ENCODE peak calls at places on chromosomes 1 and 21, in nine cellular contexts. Q is esophagus muscularis mucosa; M is HFFc6; P is ovary; C is CD4-positive, alpha-beta T cell; T is chondrocyte; B is cardiac muscle cell; G is B cell; K is fibroblast of lung. J is an unnamed sample.

GRCh38 chr1:78004719-78005346 is at the start of gene DNAJB4:
- DNase-seq in Q (peak; percentile 92), M (peak; percentile 98), P (peak; percentile 84), C (peak; percentile 39), T (no peak), B (peak; percentile 96), G (peak; percentile 85), K (peak; percentile 99), J (peak; percentile 40)

GRCh38 chr1:28449904-28450303 is 55.9 kb upstream of the RCC1 start:
- DNase-seq in Q (no peak), M (no peak), P (no peak), C (no peak), T (no peak), B (no peak), G (no peak), K (no peak), J (no peak)

GRCh38 chr1:55480396-55480795 is 265.2 kb upstream of the USP24 start:
- DNase-seq in Q (no peak), M (no peak), P (no peak), C (no peak), T (no peak), B (no peak), G (no peak), K (no peak), J (no peak)

GRCh38 chr21:44337941-44338895 is 972 bp downstream of the CFAP410 start:
- DNase-seq in Q (no peak), M (peak; percentile 44), P (peak; percentile 74), C (no peak), T (peak; percentile 89), B (peak; percentile 76), G (peak; percentile 58), K (peak; percentile 64), J (no peak)

GRCh38 chr1:2415801-2416208 is 3.4 kb upstream of the PEX10 start:
- DNase-seq in Q (no peak), M (no peak), P (no peak), C (no peak), T (no peak), B (no peak), G (peak; percentile 49), K (no peak), J (peak; percentile 77)

GRCh38 chr1:108590436-108590835 is 30.5 kb downstream of the EEIG2 start:
- DNase-seq in Q (no peak), M (no peak), P (no peak), C (no peak), T (no peak), B (no peak), G (no peak), K (peak; percentile 27), J (no peak)

GRCh38 chr1:69691179-69691578 is 123.5 kb downstream of the LRRC7 start:
- DNase-seq in Q (no peak), M (no peak), P (no peak), C (no peak), T (no peak), B (no peak), G (no peak), K (no peak), J (no peak)

GRCh38 chr1:163824006-163824405 is 502.3 kb downstream of the NUF2 start:
- DNase-seq in Q (no peak), M (peak; percentile 91), P (peak; percentile 15), C (no peak), T (no peak), B (no peak), G (no peak), K (peak; percentile 89), J (no peak)

GRCh38 chr1:239228451-239228850 is 157.9 kb upstream of the CHRM3 start:
- DNase-seq in Q (no peak), M (no peak), P (no peak), C (no peak), T (no peak), B (no peak), G (no peak), K (no peak), J (no peak)

GRCh38 chr1:174996474-174996873 is 3.3 kb upstream of the CACYBP start:
- DNase-seq in Q (no peak), M (peak; percentile 12), P (no peak), C (no peak), T (no peak), B (no peak), G (no peak), K (peak; percentile 61), J (no peak)

GRCh38 chr21:29295066-29295650 is 3.6 kb upstream of the BACH1 start:
- DNase-seq in Q (peak; percentile 37), M (no peak), P (no peak), C (peak; percentile 27), T (no peak), B (no peak), G (peak; percentile 45), K (no peak), J (no peak)

GRCh38 chr1:145978860-145979745 is 14.6 kb downstream of the POLR3GL start:
- DNase-seq in Q (peak; percentile 99), M (peak; percentile 100), P (peak; percentile 94), C (peak; percentile 65), T (no peak), B (peak; percentile 97), G (peak; percentile 88), K (peak; percentile 100), J (peak; percentile 81)

GRCh38 chr1:76870037-76870436 is 2.8 kb downstream of the ST6GALNAC5 start:
- DNase-seq in Q (no peak), M (no peak), P (no peak), C (no peak), T (no peak), B (no peak), G (no peak), K (no peak), J (no peak)

GRCh38 chr21:34078915-34079314 is 5.5 kb downstream of the MRPS6 start:
- DNase-seq in Q (no peak), M (no peak), P (no peak), C (no peak), T (no peak), B (no peak), G (no peak), K (no peak), J (no peak)

GRCh38 chr1:944341-945325 is 14.4 kb downstream of the NOC2L start:
- DNase-seq in Q (no peak), M (no peak), P (peak; percentile 80), C (no peak), T (no peak), B (no peak), G (no peak), K (peak; percentile 95), J (no peak)

GRCh38 chr1:101841824-101842223 is 154.9 kb downstream of the OLFM3 start:
- DNase-seq in Q (no peak), M (no peak), P (no peak), C (no peak), T (no peak), B (no peak), G (no peak), K (no peak), J (no peak)
- TF ChIP-seq CTCF in Q (no peak), M (no peak), P (no peak), C (no peak), T (no peak), B (no peak), G (no peak), K (no peak), J (no peak)

DNA sequence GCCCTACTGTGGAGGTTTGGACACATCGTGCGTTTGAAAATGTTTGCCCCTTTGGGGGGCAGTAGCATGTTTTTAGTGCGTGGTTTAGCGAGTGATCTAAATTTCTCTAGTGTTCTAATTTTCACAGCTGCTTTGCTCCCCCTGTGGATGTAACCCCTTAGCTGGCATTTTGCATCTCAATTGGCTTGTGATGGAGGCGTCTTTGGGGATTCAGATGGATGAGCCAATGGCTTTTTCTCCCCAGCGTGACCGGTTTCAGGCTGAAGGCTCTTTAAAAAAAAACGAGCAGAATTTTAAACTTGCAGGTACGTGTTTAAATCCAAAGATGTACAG is 842 bp downstream of the CDC7 start:
- DNase-seq in Q (no peak), M (no peak), P (no peak), C (no peak), T (no peak), B (no peak), G (no peak), K (no peak), J (no peak)
- TF ChIP-seq CTCF in Q (no peak), M (peak; percentile 53), P (no peak), C (no peak), T (peak; percentile 51), B (no peak), G (peak; percentile 30), K (no peak), J (no peak)

GRCh38 chr1:206982216-206982615 is 12.0 kb upstream of the FCAMR start:
- DNase-seq in Q (no peak), M (peak; percentile 28), P (no peak), C (peak; percentile 59), T (no peak), B (peak; percentile 72), G (peak; percentile 76), K (peak; percentile 33), J (peak; percentile 78)
- TF ChIP-seq CTCF in Q (peak; percentile 30), M (peak; percentile 81), P (no peak), C (peak; percentile 88), T (peak; percentile 84), B (peak; percentile 76), G (peak; percentile 90), K (peak; percentile 65), J (peak; percentile 83)

GRCh38 chr1:8880068-8880676 is 1.7 kb upstream of the ENO1 start:
- DNase-seq in Q (no peak), M (peak; percentile 96), P (peak; percentile 76), C (no peak), T (no peak), B (no peak), G (no peak), K (peak; percentile 99), J (no peak)

GRCh38 chr1:8883510-8883909 is 5.0 kb upstream of the ENO1 start:
- DNase-seq in Q (no peak), M (no peak), P (no peak), C (no peak), T (no peak), B (no peak), G (no peak), K (no peak), J (no peak)

GRCh38 chr1:8878448-8879347 is at the start of gene ENO1:
- DNase-seq in Q (peak; percentile 100), M (peak; percentile 96), P (peak; percentile 99), C (peak; percentile 100), T (peak; percentile 99), B (peak; percentile 96), G (peak; percentile 98), K (peak; percentile 98), J (peak; percentile 99)

GRCh38 chr1:8876099-8876496 is 2.4 kb downstream of the ENO1 start:
- DNase-seq in Q (no peak), M (no peak), P (no peak), C (no peak), T (no peak), B (no peak), G (no peak), K (no peak), J (no peak)

GRCh38 chr1:8879348-8880067 is 1.0 kb upstream of the ENO1 start:
- DNase-seq in Q (no peak), M (no peak), P (no peak), C (peak; percentile 40), T (no peak), B (no peak), G (no peak), K (no peak), J (peak; percentile 56)
- TF ChIP-seq CTCF in Q (no peak), M (peak; percentile 46), P (no peak), C (peak; percentile 43), T (peak; percentile 70), B (peak; percentile 33), G (peak; percentile 59), K (no peak), J (peak; percentile 38)

J was measured in CD8-positive, alpha-beta T cell.